ENCODE peak calls at places on chromosome 13, in five cellular contexts. K is heart left ventricle, X is nephron progenitor cell, U is breast epithelium, B is fibroblast of lung. L is an unnamed sample.

GRCh38 chr13:111480976-111481375 is 160.5 kb downstream of the TEX29 start:
- DNase-seq in K (no peak), X (no peak), U (no peak), B (no peak), L (no peak)

GRCh38 chr13:49308977-49309408 is 61.3 kb downstream of the CDADC1 start:
- DNase-seq in K (no peak), X (no peak), U (peak), B (no peak), L (peak)

GRCh38 chr13:99726261-99726894 is 225.1 kb downstream of the TM9SF2 start:
- DNase-seq in K (no peak), X (no peak), U (no peak), B (no peak), L (no peak)

GRCh38 chr13:111353508-111353907 is 33.1 kb downstream of the TEX29 start:
- DNase-seq in K (no peak), X (no peak), U (no peak), B (no peak), L (no peak)

GRCh38 chr13:89577301-89577700 is 1770.2 kb upstream of the MIR17HG start:
- DNase-seq in K (no peak), X (no peak), U (no peak), B (no peak), L (no peak)

GRCh38 chr13:100341327-100341726 is 247.3 kb downstream of the GGACT start:
- DNase-seq in K (no peak), X (no peak), U (no peak), B (no peak), L (no peak)

GRCh38 chr13:96091164-96091931 is 1.4 kb downstream of the HS6ST3 start:
- DNase-seq in K (no peak), X (peak), U (no peak), B (peak), L (peak)

GRCh38 chr13:98252931-98253470 is 75.9 kb upstream of the RNF113B start:
- DNase-seq in K (no peak), X (no peak), U (no peak), B (peak), L (peak)

GRCh38 chr13:44646044-44646443 is 69.9 kb upstream of the TSC22D1 start:
- DNase-seq in K (no peak), X (no peak), U (no peak), B (no peak), L (no peak)

GRCh38 chr13:57946361-57946760 is 314.8 kb downstream of the PCDH17 start:
- DNase-seq in K (no peak), X (no peak), U (no peak), B (no peak), L (no peak)

GRCh38 chr13:27644302-27644701 is 22.6 kb downstream of the POLR1D start:
- DNase-seq in K (no peak), X (no peak), U (peak), B (peak), L (peak)

GRCh38 chr13:50400035-50400726 is 384.9 kb downstream of the KCNRG start:
- DNase-seq in K (peak), X (no peak), U (no peak), B (peak), L (no peak)

GRCh38 chr13:73981595-73981994 is 152.6 kb downstream of the KLF12 start:
- DNase-seq in K (no peak), X (peak), U (no peak), B (peak), L (peak)

GRCh38 chr13:80235131-80235530 is 105.8 kb downstream of the SPRY2 start:
- DNase-seq in K (no peak), X (peak), U (no peak), B (peak), L (peak)

GRCh38 chr13:99721606-99722384 is 220.5 kb downstream of the TM9SF2 start:
- DNase-seq in K (no peak), X (peak), U (no peak), B (peak), L (peak)

GRCh38 chr13:104008571-104009435 is 942.6 kb upstream of the SLC10A2 start:
- DNase-seq in K (no peak), X (no peak), U (no peak), B (peak), L (peak)

GRCh38 chr13:33978653-33979052 is 160.7 kb downstream of the RFC3 start:
- DNase-seq in K (no peak), X (no peak), U (no peak), B (no peak), L (no peak)

GRCh38 chr13:23715092-23715761 is 145.0 kb downstream of the TNFRSF19 start:
- DNase-seq in K (no peak), X (no peak), U (no peak), B (no peak), L (no peak)

GRCh38 chr13:112638157-112638750 is 50.3 kb upstream of the TUBGCP3 start:
- DNase-seq in K (no peak), X (no peak), U (no peak), B (no peak), L (no peak)

GRCh38 chr13:82681535-82681934 is 1200.7 kb downstream of the SLITRK1 start:
- DNase-seq in K (no peak), X (no peak), U (no peak), B (no peak), L (no peak)

GRCh38 chr13:37636701-37637100 is 38.1 kb upstream of the POSTN start:
- DNase-seq in K (no peak), X (no peak), U (no peak), B (no peak), L (no peak)

GRCh38 chr13:82829040-82829439 is 1053.2 kb downstream of the SLITRK1 start:
- DNase-seq in K (no peak), X (no peak), U (no peak), B (no peak), L (no peak)

GRCh38 chr13:78137404-78138142 is 218.9 kb upstream of the EDNRB start:
- DNase-seq in K (no peak), X (peak), U (no peak), B (peak), L (peak)

GRCh38 chr13:95267662-95268369 is 33.4 kb downstream of the ABCC4 start:
- DNase-seq in K (no peak), X (no peak), U (no peak), B (peak), L (peak)

GRCh38 chr13:65943024-65943423 is 1287.1 kb downstream of the PCDH9 start:
- DNase-seq in K (no peak), X (no peak), U (no peak), B (peak), L (peak)

GRCh38 chr13:91162180-91162579 is 185.3 kb upstream of the MIR17HG start:
- DNase-seq in K (no peak), X (no peak), U (no peak), B (no peak), L (no peak)

GRCh38 chr13:24038405-24038804 is 122.1 kb upstream of the SPATA13 start:
- DNase-seq in K (no peak), X (no peak), U (no peak), B (peak), L (peak)

GRCh38 chr13:51158365-51158764 is 47.3 kb upstream of the C13orf42 start:
- DNase-seq in K (no peak), X (peak), U (no peak), B (no peak), L (no peak)

DNA sequence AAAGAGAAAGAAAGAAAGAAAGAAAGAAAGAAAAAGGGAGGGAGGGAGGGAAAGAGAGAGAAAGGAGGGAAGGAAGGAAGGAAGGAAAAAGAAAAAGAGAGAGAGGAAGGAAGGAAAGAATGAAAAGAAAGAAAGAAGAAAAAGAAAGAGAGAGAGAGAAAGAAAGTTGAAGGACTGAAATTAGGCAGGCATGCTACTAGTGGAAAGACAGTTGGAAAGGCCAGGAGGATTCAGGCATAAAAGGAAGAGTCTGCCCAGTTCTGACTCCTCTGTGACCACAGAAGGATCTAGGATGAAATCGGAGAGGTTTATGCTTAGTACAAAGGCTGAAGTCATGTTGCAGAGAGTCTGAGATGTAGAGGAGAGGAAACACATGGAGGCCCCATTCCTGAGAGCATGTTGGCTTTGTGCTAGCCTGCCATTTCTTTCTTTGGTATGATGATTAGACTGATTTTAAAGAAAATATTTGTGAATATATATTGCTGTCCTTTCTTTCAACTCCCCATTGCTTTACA is 246.5 kb upstream of the ARGLU1 start:
- DNase-seq in K (no peak), X (no peak), U (no peak), B (no peak), L (no peak)
- TF ChIP-seq CTCF in K (no peak), X (no peak), U (no peak), B (no peak), L (no peak)

GRCh38 chr13:42967660-42968059 is 24.4 kb downstream of the EPSTI1 start:
- DNase-seq in K (no peak), X (no peak), U (no peak), B (no peak), L (no peak)

GRCh38 chr13:42971670-42972355 is 20.2 kb downstream of the EPSTI1 start:
- DNase-seq in K (no peak), X (no peak), U (no peak), B (peak), L (no peak)

GRCh38 chr13:42968906-42969305 is 23.1 kb downstream of the EPSTI1 start:
- DNase-seq in K (no peak), X (no peak), U (peak), B (no peak), L (no peak)

GRCh38 chr13:42970824-42971669 is 21.0 kb downstream of the EPSTI1 start:
- DNase-seq in K (no peak), X (peak), U (no peak), B (peak), L (peak)

DNA sequence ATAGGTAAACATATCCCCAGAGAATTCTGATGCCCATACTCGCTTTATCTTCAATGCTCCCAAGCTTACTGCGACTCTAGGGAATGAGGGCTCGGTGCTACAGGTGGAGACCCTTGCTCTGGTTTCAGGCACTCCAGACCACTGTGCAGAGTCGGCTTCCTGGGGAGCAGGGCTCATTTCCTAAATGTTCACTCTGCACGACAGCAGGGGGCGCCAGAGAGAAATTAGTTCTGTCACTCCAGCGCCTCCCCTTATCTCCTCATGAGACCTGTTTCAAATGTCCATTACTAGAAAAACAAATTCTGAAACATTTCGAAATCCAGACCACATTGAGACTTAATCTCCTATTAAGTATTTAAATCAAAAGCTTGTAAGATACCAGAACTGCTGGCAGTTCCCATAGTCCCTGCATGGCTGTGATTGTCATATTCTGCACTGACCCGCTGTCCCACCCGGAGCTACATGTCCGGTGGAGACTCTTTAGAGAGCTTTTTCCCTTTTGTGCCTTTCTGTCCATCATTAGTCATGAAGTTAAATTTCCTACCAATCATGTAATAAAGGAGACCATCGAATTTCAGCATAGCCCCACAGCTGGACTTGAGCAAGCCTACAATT is 22.4 kb downstream of the EPSTI1 start:
- DNase-seq in K (peak), X (peak), U (peak), B (peak), L (peak)
- TF ChIP-seq CTCF in K (peak), X (peak), U (peak), B (peak), L (peak)

DNA sequence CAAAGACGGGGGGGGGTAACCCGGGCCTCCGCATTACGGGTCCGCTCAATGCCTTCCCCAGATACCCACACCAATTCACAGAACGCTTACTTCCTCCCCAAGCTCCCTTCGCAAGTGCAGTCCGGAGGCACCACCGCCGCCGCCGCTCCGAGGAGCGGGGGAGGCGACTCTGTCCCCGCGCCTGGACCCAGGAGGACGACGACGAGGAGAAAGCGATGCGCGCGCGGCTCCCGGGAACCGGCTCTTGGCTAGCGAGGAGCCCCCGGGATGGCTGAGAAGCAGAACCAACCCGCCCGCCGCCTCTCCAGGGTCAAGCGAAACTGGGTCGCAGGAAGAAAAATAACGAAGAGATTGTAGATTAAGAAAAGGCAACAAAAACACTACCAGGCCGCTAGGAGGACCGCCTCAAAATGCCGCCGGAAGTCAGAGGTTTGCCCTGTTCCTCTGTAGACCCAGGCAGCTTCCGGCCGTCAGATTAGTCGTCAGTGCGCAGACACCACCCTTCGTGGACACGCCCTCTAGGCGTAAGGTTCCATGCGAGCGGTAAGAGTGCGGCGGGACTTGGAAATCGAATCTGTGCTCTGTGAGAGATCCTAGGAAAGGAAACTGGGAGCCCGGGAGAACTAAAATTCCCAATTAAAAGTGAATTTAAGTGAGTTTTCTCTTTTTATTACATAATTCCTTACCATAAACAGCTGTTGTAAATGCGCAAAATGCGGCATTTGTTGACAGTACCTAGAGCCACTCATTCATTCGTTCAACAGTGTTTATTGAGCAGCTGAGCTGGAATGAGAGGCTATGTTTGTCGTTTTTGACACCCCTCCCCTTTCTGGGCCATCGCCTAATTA is at the start of gene ZC3H13:
- DNase-seq in K (peak), X (peak), U (peak), B (peak), L (peak)
- TF ChIP-seq CTCF in K (peak), X (peak), U (peak), B (peak), L (peak)

GRCh38 chr13:22060187-22060586 is 389.3 kb downstream of the FGF9 start:
- DNase-seq in K (no peak), X (no peak), U (no peak), B (no peak), L (no peak)

GRCh38 chr13:22063416-22064124 is 392.7 kb downstream of the FGF9 start:
- DNase-seq in K (no peak), X (no peak), U (no peak), B (no peak), L (no peak)

GRCh38 chr13:22061806-22062391 is 391.0 kb downstream of the FGF9 start:
- DNase-seq in K (no peak), X (no peak), U (no peak), B (no peak), L (no peak)

GRCh38 chr13:22062478-22063205 is 391.8 kb downstream of the FGF9 start:
- DNase-seq in K (no peak), X (no peak), U (no peak), B (no peak), L (no peak)

DNA sequence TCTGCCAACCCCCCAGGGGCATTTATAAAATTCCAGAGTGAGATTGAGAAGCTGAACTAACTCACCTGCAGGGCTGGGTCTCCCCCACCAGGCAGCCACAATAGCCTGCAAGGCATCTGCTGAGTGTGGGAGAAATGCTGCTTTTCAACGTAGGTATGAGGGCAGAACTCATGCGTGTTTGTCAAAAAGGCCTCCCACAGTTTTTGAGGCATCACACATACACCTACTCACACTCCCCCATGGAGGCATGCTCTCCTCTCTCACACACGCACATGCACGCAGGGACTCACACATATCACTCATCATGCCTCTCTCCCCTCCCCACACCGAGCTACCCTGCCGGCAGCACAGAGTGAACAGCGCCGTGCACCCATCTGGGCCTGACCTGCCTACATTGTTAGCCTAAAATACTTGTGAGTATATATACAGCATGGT is 390.5 kb downstream of the FGF9 start:
- DNase-seq in K (no peak), X (no peak), U (no peak), B (no peak), L (no peak)
- TF ChIP-seq CTCF in K (no peak), X (no peak), U (no peak), B (no peak), L (no peak)

DNA sequence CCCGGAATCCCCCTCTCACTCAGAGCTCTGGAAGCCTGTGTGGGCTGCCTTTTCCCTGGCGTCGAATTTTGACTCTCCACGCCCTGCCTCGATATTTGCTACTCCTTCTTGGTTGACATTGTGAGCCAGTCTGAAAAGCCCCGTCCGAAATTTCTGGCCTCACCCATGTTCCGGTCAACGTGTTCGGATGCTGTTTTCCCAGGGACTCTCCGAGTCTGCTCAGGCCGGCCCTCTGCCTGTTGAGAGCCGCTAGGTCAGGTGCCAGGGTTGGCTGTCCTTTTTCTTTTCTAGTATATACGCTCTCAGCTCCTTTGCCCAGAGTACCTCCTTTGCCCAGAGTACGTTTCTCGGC is 6.8 kb upstream of the DGKH start:
- DNase-seq in K (peak), X (peak), U (peak), B (peak), L (peak)
- TF ChIP-seq CTCF in K (peak), X (peak), U (peak), B (peak), L (peak)

DNA sequence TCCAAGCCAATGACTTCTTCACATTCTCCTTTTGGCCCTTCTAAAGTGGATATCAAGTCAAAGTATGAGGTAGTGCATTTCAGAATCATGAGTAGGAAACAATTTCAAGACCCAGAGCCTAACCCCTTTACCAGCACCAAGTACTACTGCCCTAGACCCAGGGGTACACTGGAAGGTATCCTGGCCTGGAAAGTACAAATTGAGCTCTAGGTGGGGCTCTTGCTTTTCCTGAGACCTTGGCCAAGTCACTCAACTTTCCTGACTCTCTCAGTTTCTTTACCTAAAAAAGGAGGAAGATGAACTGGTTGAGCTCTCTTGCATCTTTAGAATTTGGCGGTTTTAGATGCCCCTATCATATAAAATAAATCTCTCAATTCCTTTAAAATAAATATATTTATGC is 204.7 kb downstream of the FGF14 start:
- DNase-seq in K (no peak), X (no peak), U (no peak), B (peak), L (peak)
- TF ChIP-seq CTCF in K (no peak), X (no peak), U (no peak), B (peak), L (no peak)

GRCh38 chr13:92896842-92897241 is 329.8 kb upstream of the GPC6 start:
- DNase-seq in K (no peak), X (no peak), U (no peak), B (peak), L (peak)
- TF ChIP-seq CTCF in K (no peak), X (peak), U (no peak), B (no peak), L (no peak)